ENCODE peak calls at places on chromosomes 3 and 15, in five cellular contexts. C, U, M, J and I are unnamed samples.

GRCh38 chr3:195873281-195873887 is 35.0 kb downstream of the TNK2 start:
- DNase-seq in C (no peak), U (no peak), M (no peak), J (no peak), I (no peak)

GRCh38 chr15:65370885-65371284 is 6.9 kb downstream of the IGDCC3 start:
- DNase-seq in C (no peak), U (no peak), M (no peak), J (no peak), I (no peak)

GRCh38 chr3:120791958-120792357 is 49.4 kb downstream of the GTF2E1 start:
- DNase-seq in C (peak; percentile 29), U (peak; percentile 50), M (no peak), J (peak; percentile 61), I (no peak)

GRCh38 chr3:59573911-59574310 is 524.1 kb upstream of the CFAP20DC start:
- DNase-seq in C (peak; percentile 39), U (peak; percentile 85), M (no peak), J (peak; percentile 60), I (peak; percentile 21)

GRCh38 chr3:53102601-53103147 is 27.6 kb downstream of the RFT1 start:
- DNase-seq in C (no peak), U (no peak), M (no peak), J (no peak), I (peak; percentile 21)

GRCh38 chr3:62132027-62132590 is 241.2 kb downstream of the FEZF2 start:
- DNase-seq in C (no peak), U (no peak), M (no peak), J (no peak), I (no peak)

GRCh38 chr3:43768594-43768993 is 77.9 kb downstream of the ABHD5 start:
- DNase-seq in C (no peak), U (peak; percentile 64), M (no peak), J (no peak), I (no peak)

GRCh38 chr3:139355937-139356336 is 12.1 kb downstream of the MRPS22 start:
- DNase-seq in C (no peak), U (no peak), M (no peak), J (no peak), I (no peak)

GRCh38 chr3:100073555-100074307 is 40.6 kb downstream of the FILIP1L start:
- DNase-seq in C (peak; percentile 95), U (peak; percentile 55), M (no peak), J (peak; percentile 79), I (no peak)

GRCh38 chr3:138569090-138569489 is 25.0 kb downstream of the CEP70 start:
- DNase-seq in C (no peak), U (no peak), M (no peak), J (peak; percentile 29), I (no peak)

GRCh38 chr3:183342824-183343223 is 85.6 kb downstream of the MCF2L2 start:
- DNase-seq in C (no peak), U (no peak), M (no peak), J (no peak), I (no peak)

GRCh38 chr3:39192490-39193092 is at the start of gene XIRP1:
- DNase-seq in C (no peak), U (no peak), M (no peak), J (no peak), I (no peak)

GRCh38 chr3:50382271-50382670 is 22.9 kb upstream of the TMEM115 start:
- DNase-seq in C (no peak), U (no peak), M (no peak), J (no peak), I (no peak)

GRCh38 chr15:95291878-95292472 is 1038.5 kb upstream of the NR2F2 start:
- DNase-seq in C (no peak), U (peak; percentile 57), M (no peak), J (peak; percentile 39), I (no peak)

GRCh38 chr3:38039101-38039898 is at the start of gene DLEC1:
- DNase-seq in C (no peak), U (peak; percentile 67), M (peak; percentile 89), J (peak; percentile 38), I (peak; percentile 36)

GRCh38 chr3:51675201-51675611 is 4.2 kb downstream of the TEX264 start:
- DNase-seq in C (no peak), U (peak; percentile 36), M (no peak), J (no peak), I (no peak)

GRCh38 chr15:64599716-64600115 is 139.3 kb downstream of the ZNF609 start:
- DNase-seq in C (no peak), U (peak; percentile 53), M (no peak), J (no peak), I (no peak)

GRCh38 chr15:67542192-67542461 is 376 bp upstream of the MAP2K5 start:
- DNase-seq in C (no peak), U (no peak), M (no peak), J (no peak), I (no peak)

GRCh38 chr15:38930851-38931572 is 366.4 kb upstream of the RASGRP1 start:
- DNase-seq in C (peak; percentile 21), U (peak; percentile 51), M (no peak), J (no peak), I (no peak)

GRCh38 chr3:145094355-145094941 is 1066.5 kb downstream of the PLOD2 start:
- DNase-seq in C (peak; percentile 16), U (peak; percentile 86), M (no peak), J (peak; percentile 92), I (peak; percentile 27)

GRCh38 chr3:147521646-147522045 is 112.5 kb downstream of the ZIC1 start:
- DNase-seq in C (peak; percentile 0), U (peak; percentile 45), M (no peak), J (peak; percentile 7), I (peak; percentile 9)

GRCh38 chr15:28885289-28885629 is 515 bp upstream of the APBA2 start:
- DNase-seq in C (no peak), U (no peak), M (no peak), J (no peak), I (no peak)

GRCh38 chr3:16124636-16125035 is 49.8 kb upstream of the GALNT15 start:
- DNase-seq in C (peak; percentile 97), U (peak; percentile 95), M (no peak), J (peak; percentile 95), I (peak; percentile 78)

GRCh38 chr3:30597769-30598134 is 8.6 kb upstream of the TGFBR2 start:
- DNase-seq in C (no peak), U (no peak), M (no peak), J (no peak), I (no peak)

DNA sequence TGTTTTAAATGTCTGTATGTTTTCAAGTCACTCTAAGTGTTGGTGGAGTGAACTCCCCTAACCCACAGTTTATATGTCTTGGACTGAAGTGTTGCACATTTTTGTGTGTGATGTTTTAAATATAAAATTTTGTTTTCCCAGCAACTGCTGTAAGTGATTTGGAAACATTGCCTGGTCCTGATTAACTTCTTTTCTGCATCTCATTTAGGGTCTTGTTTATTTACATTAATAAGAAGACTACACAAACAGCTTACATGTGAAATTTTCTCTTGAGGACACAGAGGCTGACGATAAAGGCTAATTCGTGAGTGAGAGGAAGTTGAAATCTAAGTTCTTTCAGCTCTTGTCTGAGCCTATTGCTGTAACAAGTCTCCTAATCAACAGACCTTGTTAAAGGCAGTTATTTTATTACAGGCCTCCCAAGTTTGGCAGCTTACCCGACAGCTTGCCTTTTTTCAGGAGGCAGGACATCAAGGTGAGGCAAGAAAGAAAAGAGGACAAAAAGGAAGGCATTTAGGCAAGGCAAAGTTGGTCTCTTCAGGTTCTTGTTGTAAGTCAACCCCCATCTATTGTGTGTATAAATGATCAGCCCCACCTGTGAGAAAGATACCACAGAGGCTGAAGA is 177.7 kb upstream of the NR2E3 start:
- DNase-seq in C (no peak), U (no peak), M (no peak), J (no peak), I (no peak)
- H3K4me3 ChIP-seq in C (no peak overlapping the region), U (no peak overlapping the region), M (no peak overlapping the region), J (no peak overlapping the region), I (no peak overlapping the region)

DNA sequence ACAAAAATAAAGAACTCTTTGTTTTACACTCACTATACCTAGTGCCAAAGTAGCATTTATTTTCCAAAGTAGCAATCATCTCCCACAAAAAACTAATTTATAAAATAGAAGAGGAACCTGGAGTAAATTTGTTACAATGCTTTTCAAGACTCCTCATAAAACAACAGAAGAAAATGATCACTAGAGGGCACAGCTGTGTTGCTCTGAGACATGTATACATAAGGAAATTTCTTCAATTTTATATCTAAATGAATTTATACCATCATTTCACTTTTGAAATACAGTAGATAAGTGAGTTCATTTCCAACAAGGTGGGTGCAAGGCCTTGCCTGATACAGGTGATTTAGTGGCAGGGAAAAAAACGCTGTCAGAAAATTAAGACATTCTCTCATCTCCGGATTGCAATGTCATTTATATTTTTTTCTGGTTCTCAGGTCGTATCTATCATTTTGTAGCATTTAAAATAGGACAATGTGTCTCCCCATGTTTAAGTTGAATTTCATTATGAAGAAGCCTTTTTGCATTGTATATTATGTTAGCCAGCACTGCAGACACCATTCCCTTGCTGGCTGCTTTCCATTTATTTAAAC is 25.3 kb upstream of the ARHGEF26 start:
- DNase-seq in C (peak; percentile 4), U (peak; percentile 70), M (no peak), J (peak; percentile 20), I (no peak)
- TF ChIP-seq CTCF in C (peak; percentile 66), U (peak; percentile 60), M (peak; percentile 39), J (peak; percentile 53), I (peak; percentile 15)

GRCh38 chr15:88118741-88119140 is 137.8 kb downstream of the NTRK3 start:
- DNase-seq in C (no peak), U (no peak), M (no peak), J (no peak), I (no peak)
- H3K4me3 ChIP-seq in C (no peak overlapping the region), U (no peak overlapping the region), M (no peak overlapping the region), J (no peak overlapping the region), I (no peak overlapping the region)

GRCh38 chr3:54427951-54428871 is 305.9 kb downstream of the CACNA2D3 start:
- DNase-seq in C (peak; percentile 59), U (peak; percentile 84), M (no peak), J (peak; percentile 70), I (peak; percentile 51)

GRCh38 chr3:54432975-54433374 is 310.6 kb downstream of the CACNA2D3 start:
- DNase-seq in C (no peak), U (no peak), M (no peak), J (no peak), I (no peak)

GRCh38 chr3:54434761-54435160 is 312.4 kb downstream of the CACNA2D3 start:
- DNase-seq in C (no peak), U (no peak), M (no peak), J (no peak), I (no peak)

DNA sequence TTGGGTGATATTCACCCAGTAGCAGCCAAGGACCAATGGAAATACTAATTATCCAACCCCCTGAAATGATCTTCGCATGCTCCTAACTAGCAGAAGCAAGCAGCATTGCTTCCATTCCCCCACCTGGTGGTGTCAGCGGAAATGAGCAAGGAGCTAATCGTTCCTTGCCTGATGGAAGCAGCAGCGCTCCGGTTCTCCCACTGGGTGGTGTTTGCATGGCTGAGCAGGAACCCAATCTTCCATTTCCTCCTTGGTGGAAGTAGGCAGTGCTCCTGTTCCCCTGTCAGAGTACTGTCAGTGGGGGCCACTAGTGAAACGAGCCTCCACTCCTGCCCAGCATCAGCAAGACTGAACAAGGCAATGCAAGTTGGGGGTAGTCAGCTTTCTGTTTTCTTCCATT is 311.5 kb downstream of the CACNA2D3 start:
- DNase-seq in C (no peak), U (no peak), M (no peak), J (no peak), I (no peak)
- TF ChIP-seq CTCF in C (peak; percentile 4), U (no peak), M (no peak), J (no peak), I (no peak)

DNA sequence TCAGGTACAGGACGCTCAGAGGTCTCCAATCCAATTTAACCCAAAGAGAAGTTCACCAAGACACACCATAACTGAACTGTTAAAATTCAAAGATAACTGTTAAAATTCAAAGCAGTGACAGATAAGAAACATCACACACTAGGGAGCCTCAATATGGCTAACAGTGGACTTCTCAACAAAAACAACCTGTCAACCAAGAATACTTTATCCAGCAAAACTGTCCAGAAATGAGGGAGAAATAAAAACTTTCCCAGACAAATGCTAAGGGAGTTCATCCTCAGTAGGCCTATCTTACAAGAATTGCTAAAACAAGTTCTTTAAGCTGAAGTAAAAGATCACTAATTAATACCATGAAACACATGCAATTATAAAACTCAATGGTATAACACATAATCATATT is 36.3 kb upstream of the MYLK start:
- DNase-seq in C (no peak), U (peak; percentile 1), M (no peak), J (no peak), I (no peak)
- H3K4me3 ChIP-seq in C (no peak overlapping the region), U (no peak overlapping the region), M (no peak overlapping the region), J (no peak overlapping the region), I (no peak overlapping the region)